ENCODE peak calls at places on chromosomes 5 and 9, in nine cellular contexts. H is ascending aorta; C is upper lobe of right lung; J is fibroblast of lung; S is esophagus muscularis mucosa; Y is heart left ventricle; N is effector memory CD4-positive, alpha-beta T cell; E is adrenal gland; Z is stomach. X is an unnamed sample. For H3K4me1, the result is how much of the 10 kb centered on the place peaks cover.

GRCh38 chr5:150313501-150313900 is 10.8 kb upstream of the ARSI start:
- DNase-seq in C (no peak), Y (no peak), J (no peak), Z (no peak), H (no peak), E (no peak), S (no peak), N (no peak), X (no peak)

GRCh38 chr5:110342683-110343082 is 383.8 kb downstream of the TMEM232 start:
- DNase-seq in J (no peak), H (no peak), E (no peak), S (no peak), Z (no peak), C (no peak), Y (no peak), N (no peak), X (no peak)

GRCh38 chr5:14263700-14264099 is 120.6 kb downstream of the TRIO start:
- DNase-seq in S (no peak), H (no peak), E (no peak), J (no peak), C (no peak), Z (no peak), Y (no peak), N (no peak), X (no peak)

GRCh38 chr9:77215874-77216273 is 38.5 kb downstream of the VPS13A start:
- DNase-seq in C (no peak), S (no peak), N (no peak), E (no peak), Y (no peak), Z (no peak), H (no peak), J (peak), X (no peak)

GRCh38 chr5:150179221-150179620 is 10.6 kb upstream of the SLC6A7 start:
- DNase-seq in C (no peak), H (no peak), J (no peak), S (no peak), Z (no peak), E (no peak), N (no peak), Y (no peak), X (no peak)

GRCh38 chr5:53262348-53262970 is 152.9 kb upstream of the MOCS2 start:
- DNase-seq in N (no peak), H (no peak), S (no peak), E (no peak), Z (peak), Y (no peak), C (no peak), J (peak), X (peak)

GRCh38 chr5:150946351-150946905 is 41.6 kb upstream of the ZNF300 start:
- DNase-seq in S (peak), N (no peak), H (no peak), C (peak), Z (peak), Y (peak), J (peak), E (peak), X (no peak)

GRCh38 chr5:158174918-158175663 is 316.1 kb upstream of the CLINT1 start:
- DNase-seq in N (no peak), Z (peak), E (peak), S (no peak), C (no peak), H (no peak), Y (peak), J (peak), X (peak)

GRCh38 chr9:115086461-115086860 is 31.5 kb downstream of the TNC start:
- DNase-seq in J (no peak), N (no peak), H (no peak), C (no peak), Y (no peak), E (no peak), Z (no peak), S (no peak), X (no peak)
- H3K27ac ChIP-seq in J (no peak), N (no peak), H (no peak), C (no peak), Y (no peak), E (no peak), Z (no peak), S (no peak), X (no peak)

GRCh38 chr5:146699729-146700430 is 178.7 kb downstream of the PPP2R2B start:
- DNase-seq in Z (no peak), J (no peak), C (no peak), S (no peak), E (no peak), N (no peak), Y (no peak), H (no peak), X (no peak)
- H3K4me3 ChIP-seq in Z (no peak), J (no peak), C (no peak), S (no peak), E (no peak), N (no peak), Y (no peak), H (no peak), X (no peak)

GRCh38 chr9:37340961-37341360 is 81.5 kb upstream of the GRHPR start:
- DNase-seq in Z (no peak), N (no peak), J (no peak), Y (no peak), C (no peak), E (no peak), S (no peak), H (no peak), X (no peak)
- H3K4me1 ChIP-seq in Z (under half), N (under half), J (under half), Y (under half), C (under half), E (under half), S (under half), H (under half), X (under half)

GRCh38 chr5:138657360-138657759 is 82.2 kb upstream of the HSPA9 start:
- DNase-seq in C (no peak), Y (peak), Z (no peak), H (no peak), J (no peak), E (no peak), S (no peak), N (no peak), X (no peak)
- H3K27ac ChIP-seq in C (no peak), Y (no peak), Z (no peak), H (no peak), J (no peak), E (no peak), S (no peak), N (no peak), X (no peak)

GRCh38 chr5:31324832-31325231 is 131.3 kb downstream of the CDH6 start:
- DNase-seq in H (no peak), Y (no peak), S (no peak), Z (no peak), N (no peak), E (no peak), J (no peak), C (no peak), X (no peak)

GRCh38 chr5:31329722-31330121 is 136.2 kb downstream of the CDH6 start:
- DNase-seq in Y (no peak), N (no peak), H (no peak), C (no peak), E (no peak), J (no peak), S (peak), Z (no peak), X (no peak)

GRCh38 chr5:31333475-31333874 is 140.0 kb downstream of the CDH6 start:
- DNase-seq in S (peak), H (no peak), Z (no peak), N (no peak), J (no peak), E (no peak), C (no peak), Y (no peak), X (no peak)

DNA sequence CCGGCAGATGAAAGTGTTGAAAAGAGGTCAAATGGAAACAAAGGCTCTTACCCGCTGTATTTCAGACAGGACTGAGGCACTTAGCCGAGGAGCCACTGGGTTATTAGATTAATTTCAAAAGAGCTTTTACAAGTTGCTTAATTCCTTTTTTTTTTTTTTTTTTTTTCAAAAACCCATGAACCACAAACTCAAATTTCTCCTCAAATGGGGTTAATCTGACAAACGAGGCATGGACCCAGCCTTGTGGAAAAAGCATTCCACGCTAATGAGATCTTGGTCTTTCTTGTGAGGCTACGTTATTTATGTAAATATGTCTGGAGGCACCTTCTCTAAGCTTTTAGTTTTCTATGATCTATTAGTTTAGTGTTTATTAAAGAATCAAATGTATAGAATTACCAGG is 134.5 kb downstream of the CDH6 start:
- DNase-seq in E (no peak), S (peak), Y (no peak), C (no peak), H (no peak), N (no peak), J (peak), Z (no peak), X (no peak)
- H3K4me3 ChIP-seq in E (no peak), S (no peak), Y (no peak), C (no peak), H (no peak), N (no peak), J (no peak), Z (no peak), X (no peak)

DNA sequence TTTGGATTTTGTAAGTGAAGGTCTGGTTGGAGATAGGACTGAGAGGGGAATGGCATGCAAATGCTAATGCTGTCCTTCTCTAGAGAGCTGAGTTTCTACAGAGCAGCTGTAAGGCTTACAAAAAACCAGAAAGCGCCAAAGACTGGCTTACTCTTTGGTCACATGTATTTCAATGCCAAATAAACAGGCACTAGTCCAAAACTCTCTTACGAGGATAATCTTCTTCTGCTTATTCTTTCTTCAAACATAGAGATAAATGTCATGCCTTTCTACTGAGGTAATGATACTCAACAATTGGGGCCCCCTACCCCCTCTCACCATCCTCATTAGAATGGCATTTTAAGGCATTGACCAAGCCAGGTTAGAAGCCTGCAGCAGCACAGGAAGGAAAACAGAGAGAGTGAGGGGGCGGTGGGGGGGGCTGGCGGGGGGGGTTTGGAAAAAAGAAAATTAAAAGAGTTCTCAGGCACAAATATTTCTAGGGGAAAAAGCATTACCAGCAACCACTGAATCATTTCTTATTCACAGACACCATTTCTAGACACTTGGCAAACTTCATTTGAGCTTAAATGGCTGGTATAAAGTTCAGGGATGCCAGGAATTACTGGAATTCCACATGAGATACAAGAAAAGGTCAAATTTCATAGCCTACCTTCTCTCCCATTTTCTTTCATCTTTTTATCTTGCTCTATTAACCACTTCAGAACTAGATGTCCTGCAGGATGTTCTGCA is 34.0 kb downstream of the PUM3 start:
- DNase-seq in S (no peak), H (no peak), E (no peak), J (peak), Y (peak), Z (no peak), N (no peak), C (no peak), X (no peak)
- H3K4me1 ChIP-seq in S (under half), H (under half), E (under half), J (under half), Y (under half), Z (under half), N (under half), C (under half), X (under half)